ENCODE peak calls at places on chromosomes 12 and 14, in nine cellular contexts. J is ovary, T is Panc1, W is gastrocnemius medialis, D is AG04450, V is mammary epithelial cell, E is dorsolateral prefrontal cortex, R is neuronal stem cell, Q is astrocyte. F is an unnamed sample. For H3K27me3, the result is how much of the 10 kb centered on the place peaks cover.

GRCh38 chr14:57533214-57533613 is 39.6 kb upstream of the CCDC198 start:
- DNase-seq in J (no peak), T (peak), W (no peak), D (no peak), V (no peak), E (no peak), R (peak), Q (no peak), F (no peak)

GRCh38 chr12:29039013-29039412 is 110.1 kb upstream of the FAR2 start:
- DNase-seq in J (no peak), T (no peak), W (no peak), D (peak), V (no peak), E (no peak), R (no peak), Q (peak), F (no peak)

GRCh38 chr14:52020866-52021717 is 31.7 kb downstream of the RTRAF start:
- DNase-seq in J (no peak), T (no peak), W (no peak), D (no peak), V (no peak), E (no peak), R (no peak), Q (no peak), F (no peak)

GRCh38 chr14:24334431-24335271 is at the start of gene ADCY4:
- DNase-seq in J (peak), T (no peak), W (no peak), D (no peak), V (no peak), E (no peak), R (no peak), Q (no peak), F (no peak)

GRCh38 chr12:121802843-121803698 is 738 bp upstream of the SETD1B start:
- DNase-seq in J (peak), T (no peak), W (peak), D (peak), V (peak), E (peak), R (peak), Q (peak), F (peak)

GRCh38 chr12:66459944-66460482 is 157.7 kb downstream of the HELB start:
- DNase-seq in J (no peak), T (no peak), W (no peak), D (no peak), V (no peak), E (no peak), R (no peak), Q (no peak), F (no peak)

GRCh38 chr12:50103767-50104321 is at the start of gene GPD1:
- DNase-seq in J (peak), T (no peak), W (peak), D (no peak), V (peak), E (peak), R (no peak), Q (no peak), F (peak)

GRCh38 chr12:56282030-56282429 is 15.3 kb downstream of the COQ10A start:
- DNase-seq in J (no peak), T (no peak), W (no peak), D (no peak), V (no peak), E (no peak), R (no peak), Q (no peak), F (no peak)

GRCh38 chr12:26402648-26403047 is 207.3 kb downstream of the SSPN start:
- DNase-seq in J (no peak), T (peak), W (no peak), D (no peak), V (peak), E (no peak), R (no peak), Q (peak), F (no peak)

GRCh38 chr12:131133015-131133905 is 179.6 kb downstream of the ADGRD1 start:
- DNase-seq in J (peak), T (no peak), W (no peak), D (no peak), V (no peak), E (no peak), R (no peak), Q (no peak), F (peak)

GRCh38 chr14:31934767-31935266 is 142.3 kb upstream of the ARHGAP5 start:
- DNase-seq in J (peak), T (no peak), W (no peak), D (no peak), V (peak), E (no peak), R (no peak), Q (peak), F (no peak)

GRCh38 chr12:91778938-91779400 is 366.7 kb downstream of the BTG1 start:
- DNase-seq in J (no peak), T (peak), W (no peak), D (peak), V (peak), E (no peak), R (no peak), Q (peak), F (no peak)

GRCh38 chr14:104063998-104064397 is 21.5 kb upstream of the ASPG start:
- DNase-seq in J (no peak), T (no peak), W (no peak), D (no peak), V (no peak), E (no peak), R (no peak), Q (no peak), F (no peak)

GRCh38 chr14:104069541-104069940 is 16.0 kb upstream of the ASPG start:
- DNase-seq in J (no peak), T (no peak), W (no peak), D (no peak), V (no peak), E (no peak), R (no peak), Q (no peak), F (no peak)

GRCh38 chr14:104066279-104066678 is 19.2 kb upstream of the ASPG start:
- DNase-seq in J (no peak), T (no peak), W (no peak), D (no peak), V (no peak), E (no peak), R (no peak), Q (no peak), F (no peak)

GRCh38 chr14:104072586-104072985 is 12.9 kb upstream of the ASPG start:
- DNase-seq in J (no peak), T (no peak), W (no peak), D (no peak), V (peak), E (no peak), R (no peak), Q (no peak), F (no peak)

GRCh38 chr14:104066719-104067118 is 18.8 kb upstream of the ASPG start:
- DNase-seq in J (no peak), T (no peak), W (no peak), D (no peak), V (no peak), E (no peak), R (no peak), Q (no peak), F (no peak)
- H3K27me3 ChIP-seq in J (under half), T (under half), W (under half), D (under half), V (under half), E (under half), R (under half), Q (under half), F (under half)

GRCh38 chr12:43826681-43827458 is 9.0 kb upstream of the TMEM117 start:
- DNase-seq in J (no peak), T (no peak), W (no peak), D (no peak), V (no peak), E (no peak), R (no peak), Q (no peak), F (no peak)

GRCh38 chr12:43824207-43824775 is 11.6 kb upstream of the TMEM117 start:
- DNase-seq in J (no peak), T (no peak), W (no peak), D (no peak), V (no peak), E (no peak), R (no peak), Q (no peak), F (no peak)
- H3K27ac ChIP-seq in J (no peak), T (no peak), W (no peak), D (no peak), V (no peak), E (no peak), R (no peak), Q (no peak), F (no peak)

DNA sequence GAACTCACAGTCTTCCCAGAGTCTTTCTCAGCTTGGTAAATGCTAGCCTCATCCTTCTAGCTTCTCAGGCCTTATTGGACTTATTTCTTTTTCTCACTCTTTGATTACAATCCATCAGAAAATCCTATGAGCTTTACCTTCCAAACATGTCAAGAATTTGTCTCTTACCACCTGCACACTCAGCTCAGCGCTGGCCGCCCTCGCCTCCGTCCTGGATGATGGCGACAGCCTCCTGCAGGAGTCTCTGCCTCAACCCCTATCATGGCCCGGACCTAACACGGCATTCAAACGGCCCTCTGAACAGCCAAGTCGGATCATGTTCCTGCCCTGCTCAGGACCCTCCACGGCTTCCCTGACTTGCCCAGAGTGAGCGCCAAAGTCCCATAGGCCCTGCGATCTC is 333.1 kb upstream of the FKBP4 start:
- DNase-seq in J (no peak), T (no peak), W (no peak), D (no peak), V (no peak), E (no peak), R (no peak), Q (no peak), F (no peak)
- H3K27me3 ChIP-seq in J (under half), T (under half), W (under half), D (under half), V (under half), E (under half), R (under half), Q (under half), F (under half)

GRCh38 chr12:45629292-45629691 is 100.2 kb upstream of the ARID2 start:
- DNase-seq in J (no peak), T (no peak), W (no peak), D (no peak), V (no peak), E (no peak), R (no peak), Q (no peak), F (no peak)
- H3K27ac ChIP-seq in J (no peak), T (no peak), W (no peak), D (no peak), V (no peak), E (no peak), R (no peak), Q (no peak), F (no peak)

DNA sequence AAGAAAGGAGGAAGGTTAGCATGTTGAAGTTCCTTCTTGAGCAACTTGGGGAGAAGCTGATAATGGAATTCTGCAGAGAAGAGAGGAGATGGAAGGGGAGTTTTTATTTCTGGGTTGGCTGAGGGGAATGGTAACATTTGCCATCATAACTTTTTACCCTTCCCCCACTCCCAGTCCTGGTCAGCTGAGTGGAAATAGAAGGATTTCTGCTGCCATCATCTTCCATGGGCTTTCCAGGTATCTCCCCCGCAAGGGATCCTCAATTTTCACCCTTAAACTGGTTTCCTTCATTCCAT is 1.3 kb downstream of the DTX3 start:
- DNase-seq in J (no peak), T (no peak), W (no peak), D (no peak), V (no peak), E (no peak), R (no peak), Q (no peak), F (no peak)
- H3K27me3 ChIP-seq in J (under half), T (under half), W (under half), D (under half), V (under half), E (under half), R (under half), Q (under half), F (under half)

GRCh38 chr14:81834308-81834707 is 300.7 kb upstream of the SEL1L start:
- DNase-seq in J (no peak), T (no peak), W (no peak), D (no peak), V (no peak), E (no peak), R (no peak), Q (no peak), F (no peak)

DNA sequence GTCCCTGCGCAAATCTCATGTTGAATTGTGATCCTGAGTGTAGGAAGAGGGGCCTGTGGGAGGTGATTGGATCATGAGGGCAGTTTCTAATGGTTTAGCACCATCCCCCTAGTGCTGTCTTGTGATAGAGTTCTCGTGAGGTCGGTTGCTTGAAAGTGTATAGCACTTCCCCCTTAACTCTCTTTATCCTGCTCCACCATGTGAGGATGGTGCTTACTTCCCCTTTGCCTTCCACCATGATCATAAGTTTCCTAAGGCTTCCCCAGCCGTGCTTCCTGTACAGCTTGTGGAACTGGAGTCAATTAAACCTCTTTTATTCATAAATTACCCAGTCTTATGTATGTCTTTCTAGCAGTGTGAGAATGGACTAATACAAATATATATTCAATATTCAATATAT is 303.7 kb upstream of the SEL1L start:
- DNase-seq in J (no peak), T (no peak), W (no peak), D (no peak), V (no peak), E (no peak), R (no peak), Q (no peak), F (no peak)
- H3K27ac ChIP-seq in J (no peak), T (no peak), W (no peak), D (no peak), V (no peak), E (no peak), R (no peak), Q (no peak), F (no peak)

GRCh38 chr12:57609781-57610552 is 1.3 kb upstream of the ARHGEF25 start:
- DNase-seq in J (peak), T (no peak), W (no peak), D (no peak), V (no peak), E (no peak), R (no peak), Q (no peak), F (no peak)
- H3K27me3 ChIP-seq in J (under half), T (under half), W (half or more), D (under half), V (under half), E (under half), R (under half), Q (under half), F (under half)

GRCh38 chr12:108720757-108721514 is 10.4 kb downstream of the CORO1C start:
- DNase-seq in J (no peak), T (no peak), W (no peak), D (no peak), V (peak), E (no peak), R (no peak), Q (peak), F (no peak)
- H3K27ac ChIP-seq in J (no peak), T (peak), W (peak), D (no peak), V (peak), E (no peak), R (no peak), Q (peak), F (no peak)

GRCh38 chr12:44441155-44441554 is 435.0 kb downstream of the NELL2 start:
- DNase-seq in J (no peak), T (no peak), W (no peak), D (no peak), V (no peak), E (no peak), R (no peak), Q (no peak), F (no peak)
- H3K27me3 ChIP-seq in J (under half), T (under half), W (under half), D (under half), V (under half), E (under half), R (under half), Q (under half), F (under half)

GRCh38 chr14:95741781-95742180 is 27.9 kb upstream of the TCL1A start:
- DNase-seq in J (no peak), T (no peak), W (no peak), D (no peak), V (no peak), E (no peak), R (no peak), Q (no peak), F (no peak)
- H3K27ac ChIP-seq in J (no peak), T (no peak), W (no peak), D (no peak), V (no peak), E (no peak), R (no peak), Q (no peak), F (no peak)